ENCODE peak calls at places on chromosomes 3 and 15, in four cellular contexts. One of them, this sample, is unnamed.

GRCh38 chr3:113054552-113054951 is 63.8 kb downstream of the GTPBP8 start:
- DNase-seq in activated T-cell treated with anti-CD3 and anti-CD28 coated beads, Interleukin-2, amount 50 U/mL, for 72 hours: no peak
- DNase-seq in Calu3: no peak
- DNase-seq in LoVo: no peak
- DNase-seq in this sample: no peak

GRCh38 chr15:55835866-55836265 is 92.9 kb upstream of the PRTG start:
- DNase-seq in Calu3: no peak
- DNase-seq in LoVo: no peak
- DNase-seq in activated T-cell treated with anti-CD3 and anti-CD28 coated beads, Interleukin-2, amount 50 U/mL, for 72 hours: no peak
- DNase-seq in this sample: no peak

GRCh38 chr3:57091471-57091870 is 31.0 kb downstream of the SPATA12 start:
- DNase-seq in Calu3: no peak
- DNase-seq in LoVo: no peak
- DNase-seq in activated T-cell treated with anti-CD3 and anti-CD28 coated beads, Interleukin-2, amount 50 U/mL, for 72 hours: no peak
- DNase-seq in this sample: no peak

GRCh38 chr3:11291808-11292207 is 19.6 kb downstream of the ATG7 start:
- DNase-seq in Calu3: no peak
- DNase-seq in LoVo: no peak
- DNase-seq in activated T-cell treated with anti-CD3 and anti-CD28 coated beads, Interleukin-2, amount 50 U/mL, for 72 hours: no peak
- DNase-seq in this sample: no peak

GRCh38 chr15:95520511-95520910 is 810.0 kb upstream of the NR2F2 start:
- DNase-seq in activated T-cell treated with anti-CD3 and anti-CD28 coated beads, Interleukin-2, amount 50 U/mL, for 72 hours: no peak
- DNase-seq in LoVo: no peak
- DNase-seq in Calu3: no peak
- DNase-seq in this sample: no peak

GRCh38 chr3:49017978-49018706 is at the start of gene DALRD3:
- DNase-seq in LoVo: peak
- DNase-seq in Calu3: peak
- DNase-seq in activated T-cell treated with anti-CD3 and anti-CD28 coated beads, Interleukin-2, amount 50 U/mL, for 72 hours: peak
- DNase-seq in this sample: no peak

GRCh38 chr3:43996379-43997301 is 245.0 kb upstream of the TOPAZ1 start:
- DNase-seq in LoVo: no peak
- DNase-seq in activated T-cell treated with anti-CD3 and anti-CD28 coated beads, Interleukin-2, amount 50 U/mL, for 72 hours: peak
- DNase-seq in Calu3: peak
- DNase-seq in this sample: no peak

GRCh38 chr15:80744411-80744810 is 34.8 kb upstream of the CEMIP start:
- DNase-seq in activated T-cell treated with anti-CD3 and anti-CD28 coated beads, Interleukin-2, amount 50 U/mL, for 72 hours: no peak
- DNase-seq in LoVo: no peak
- DNase-seq in Calu3: no peak
- DNase-seq in this sample: no peak

GRCh38 chr3:197811343-197811742 is 20.3 kb downstream of the LRCH3 start:
- DNase-seq in LoVo: no peak
- DNase-seq in activated T-cell treated with anti-CD3 and anti-CD28 coated beads, Interleukin-2, amount 50 U/mL, for 72 hours: no peak
- DNase-seq in Calu3: no peak
- DNase-seq in this sample: no peak

GRCh38 chr3:39519076-39519475 is 51.6 kb downstream of the MOBP start:
- DNase-seq in Calu3: no peak
- DNase-seq in activated T-cell treated with anti-CD3 and anti-CD28 coated beads, Interleukin-2, amount 50 U/mL, for 72 hours: no peak
- DNase-seq in LoVo: no peak
- DNase-seq in this sample: no peak

GRCh38 chr3:188779537-188779936 is 392.2 kb upstream of the TPRG1 start:
- DNase-seq in LoVo: no peak
- DNase-seq in activated T-cell treated with anti-CD3 and anti-CD28 coated beads, Interleukin-2, amount 50 U/mL, for 72 hours: no peak
- DNase-seq in Calu3: no peak
- DNase-seq in this sample: no peak

GRCh38 chr15:77139312-77139711 is 68.4 kb upstream of the TSPAN3 start:
- DNase-seq in Calu3: no peak
- DNase-seq in activated T-cell treated with anti-CD3 and anti-CD28 coated beads, Interleukin-2, amount 50 U/mL, for 72 hours: no peak
- DNase-seq in LoVo: no peak
- DNase-seq in this sample: no peak

GRCh38 chr15:69881760-69882159 is 216.0 kb downstream of the TLE3 start:
- DNase-seq in activated T-cell treated with anti-CD3 and anti-CD28 coated beads, Interleukin-2, amount 50 U/mL, for 72 hours: no peak
- DNase-seq in Calu3: no peak
- DNase-seq in LoVo: no peak
- DNase-seq in this sample: no peak

GRCh38 chr15:43383070-43383469 is 12.2 kb downstream of the TUBGCP4 start:
- DNase-seq in LoVo: no peak
- DNase-seq in activated T-cell treated with anti-CD3 and anti-CD28 coated beads, Interleukin-2, amount 50 U/mL, for 72 hours: no peak
- DNase-seq in Calu3: no peak
- DNase-seq in this sample: no peak

GRCh38 chr3:71166839-71167238 is 416.7 kb downstream of the FOXP1 start:
- DNase-seq in activated T-cell treated with anti-CD3 and anti-CD28 coated beads, Interleukin-2, amount 50 U/mL, for 72 hours: no peak
- DNase-seq in Calu3: no peak
- DNase-seq in LoVo: no peak
- DNase-seq in this sample: no peak

This sample was measured in activated CD8-positive, alpha-beta memory T cell treated with anti-CD3 and anti-CD28 coated beads for 1 hour.